ENCODE peak calls at places on chromosomes 3 and 15, in four cellular contexts. T is transverse colon, Z is GM12891, C is DMS 273 treated with DMSO at 0.1 percent for 48 hours. K is an unnamed sample.

GRCh38 chr3:61559108-61559731 is 2.2 kb upstream of the PTPRG start:
- DNase-seq in T (no peak), Z (no peak), C (no peak), K (no peak)

GRCh38 chr15:58865420-58865880 is 68.0 kb downstream of the SLTM start:
- DNase-seq in T (no peak), Z (peak; percentile 9), C (no peak), K (no peak)

GRCh38 chr3:66133050-66133757 is 87.6 kb upstream of the SLC25A26 start:
- DNase-seq in T (no peak), Z (no peak), C (no peak), K (no peak)

GRCh38 chr3:172119266-172119957 is 80.0 kb downstream of the FNDC3B start:
- DNase-seq in T (no peak), Z (no peak), C (no peak), K (no peak)

GRCh38 chr3:59843816-59844215 is 794.0 kb upstream of the CFAP20DC start:
- DNase-seq in T (no peak), Z (no peak), C (no peak), K (no peak)

GRCh38 chr3:17741621-17742091 is 775 bp downstream of the TBC1D5 start:
- DNase-seq in T (no peak), Z (no peak), C (no peak), K (peak; percentile 82)

GRCh38 chr15:67869700-67870099 is 29.9 kb upstream of the RNU6-1 start:
- DNase-seq in T (no peak), Z (no peak), C (no peak), K (no peak)

GRCh38 chr3:143239026-143239425 is 119.5 kb downstream of the CHST2 start:
- DNase-seq in T (no peak), Z (no peak), C (no peak), K (no peak)

GRCh38 chr3:196737655-196738054 is 2.0 kb upstream of the PAK2 start:
- DNase-seq in T (no peak), Z (no peak), C (no peak), K (no peak)

GRCh38 chr15:78200276-78200930 is 34.0 kb downstream of the ACSBG1 start:
- DNase-seq in T (no peak), Z (no peak), C (no peak), K (no peak)

GRCh38 chr3:106117490-106117858 is 248.7 kb upstream of the CBLB start:
- DNase-seq in T (no peak), Z (no peak), C (no peak), K (no peak)

GRCh38 chr3:73148207-73148606 is 86.7 kb downstream of the EBLN2 start:
- DNase-seq in T (no peak), Z (no peak), C (no peak), K (no peak)

GRCh38 chr3:195083659-195084058 is 187.3 kb downstream of the XXYLT1 start:
- DNase-seq in T (no peak), Z (no peak), C (no peak), K (no peak)

GRCh38 chr3:186060222-186060621 is 48.7 kb downstream of the ETV5 start:
- DNase-seq in T (no peak), Z (no peak), C (peak; percentile 73), K (no peak)

GRCh38 chr3:170697131-170697530 is 111.3 kb upstream of the SLC7A14 start:
- DNase-seq in T (no peak), Z (no peak), C (no peak), K (no peak)

GRCh38 chr15:68991723-68992122 is 22.8 kb upstream of the NOX5 start:
- DNase-seq in T (no peak), Z (no peak), C (peak; percentile 96), K (no peak)

GRCh38 chr3:77190281-77190841 is 150.5 kb downstream of the ROBO2 start:
- DNase-seq in T (no peak), Z (no peak), C (no peak), K (no peak)

GRCh38 chr3:139838269-139838957 is 96.6 kb upstream of the CLSTN2 start:
- DNase-seq in T (no peak), Z (no peak), C (no peak), K (no peak)

K was measured in Peyer's patch.